ENCODE peak calls at places on chromosomes 4 and X, in eight cellular contexts. W is ELR, L is dorsolateral prefrontal cortex, E is NCI-H2171 treated with DMSO at 0.1 percent for 48 hours, G is SJSA1, H is D341Med, J is cardiac fibroblast, F is COR-L47. O is an unnamed sample.

GRCh38 chr4:86927843-86928395 is 6.9 kb upstream of the AFF1 start:
- DNase-seq in L (no peak), H (no peak), E (no peak), J (peak), W (peak), G (peak), F (no peak), O (peak)

GRCh38 chrX:53287493-53288138 is 6.2 kb upstream of the IQSEC2 start:
- DNase-seq in E (peak), G (peak), W (peak), L (no peak), F (peak), J (peak), H (no peak), O (no peak)

GRCh38 chr4:48575964-48576363 is 85.9 kb downstream of the ZAR1 start:
- DNase-seq in H (no peak), W (peak), L (no peak), E (no peak), G (no peak), F (no peak), J (peak), O (no peak)

GRCh38 chrX:15903186-15903681 is 48.6 kb upstream of the AP1S2 start:
- DNase-seq in E (no peak), W (no peak), J (no peak), H (no peak), L (no peak), G (no peak), F (no peak), O (no peak)

GRCh38 chr4:102263024-102263787 is 82.1 kb downstream of the SLC39A8 start:
- DNase-seq in F (peak), G (no peak), L (no peak), E (peak), H (peak), J (peak), W (peak), O (peak)

GRCh38 chrX:31136144-31136572 is 64.3 kb upstream of the FTHL17 start:
- DNase-seq in H (no peak), L (no peak), E (no peak), J (no peak), F (no peak), G (no peak), W (no peak), O (no peak)

GRCh38 chr4:147733614-147734344 is 1.9 kb downstream of the ARHGAP10 start:
- DNase-seq in G (no peak), F (no peak), H (no peak), L (no peak), E (peak), W (peak), J (peak), O (no peak)

GRCh38 chrX:130771230-130771629 is 131.8 kb downstream of the ENOX2 start:
- DNase-seq in G (no peak), W (peak), J (peak), H (no peak), E (no peak), F (no peak), L (no peak), O (no peak)

GRCh38 chrX:136259543-136259942 is 8.3 kb upstream of the MAP7D3 start:
- DNase-seq in J (peak), G (no peak), W (peak), E (no peak), H (no peak), L (no peak), F (no peak), O (no peak)

GRCh38 chrX:44874481-44875184 is 1.6 kb downstream of the KDM6A start:
- DNase-seq in E (peak), F (no peak), L (no peak), H (peak), W (peak), G (peak), J (peak), O (no peak)

GRCh38 chr4:3436798-3437581 is 4.8 kb upstream of the HGFAC start:
- DNase-seq in H (no peak), L (no peak), G (peak), J (peak), F (peak), W (peak), E (peak), O (peak)

GRCh38 chrX:40402771-40403533 is 177.8 kb upstream of the ATP6AP2 start:
- DNase-seq in H (no peak), W (peak), L (no peak), J (peak), G (peak), F (no peak), E (no peak), O (no peak)

GRCh38 chr4:20370284-20370683 is 118.6 kb downstream of the SLIT2 start:
- DNase-seq in G (no peak), H (no peak), E (no peak), F (no peak), L (no peak), J (peak), W (no peak), O (no peak)

O was measured in epithelial cell of prostate.